ENCODE peak calls at places on chromosomes 3 and 15, in ten cellular contexts. One of them, this sample, is unnamed.

GRCh38 chr15:52021128-52021671 is 2.2 kb downstream of the MAPK6 start:
- DNase-seq in A549: peak; percentile 85
- DNase-seq in ovary: peak; percentile 67
- DNase-seq in GM12878: no peak
- DNase-seq in stomach: peak; percentile 40
- DNase-seq in sigmoid colon: peak; percentile 75
- DNase-seq in suprapubic skin: no peak
- DNase-seq in tibial nerve: peak; percentile 16
- DNase-seq in transverse colon: peak; percentile 47
- DNase-seq in K562: peak; percentile 90
- DNase-seq in this sample: peak; percentile 79

GRCh38 chr3:23743141-23743784 is 62.5 kb upstream of the UBE2E1 start:
- DNase-seq in A549: no peak
- DNase-seq in ovary: no peak
- DNase-seq in GM12878: no peak
- DNase-seq in stomach: no peak
- DNase-seq in sigmoid colon: no peak
- DNase-seq in suprapubic skin: no peak
- DNase-seq in tibial nerve: no peak
- DNase-seq in transverse colon: no peak
- DNase-seq in K562: no peak
- DNase-seq in this sample: peak; percentile 67

GRCh38 chr3:65128346-65128745 is 440.5 kb upstream of the ADAMTS9 start:
- DNase-seq in A549: no peak
- DNase-seq in ovary: no peak
- DNase-seq in GM12878: no peak
- DNase-seq in stomach: no peak
- DNase-seq in sigmoid colon: no peak
- DNase-seq in suprapubic skin: no peak
- DNase-seq in tibial nerve: no peak
- DNase-seq in transverse colon: no peak
- DNase-seq in K562: no peak
- DNase-seq in this sample: no peak

GRCh38 chr15:28935316-28935715 is 49.5 kb downstream of the APBA2 start:
- DNase-seq in A549: no peak
- DNase-seq in ovary: no peak
- DNase-seq in GM12878: no peak
- DNase-seq in stomach: no peak
- DNase-seq in sigmoid colon: peak; percentile 42
- DNase-seq in suprapubic skin: peak; percentile 44
- DNase-seq in tibial nerve: no peak
- DNase-seq in transverse colon: no peak
- DNase-seq in K562: peak; percentile 71
- DNase-seq in this sample: no peak

GRCh38 chr15:48581221-48581620 is 64.3 kb downstream of the FBN1 start:
- DNase-seq in A549: no peak
- DNase-seq in ovary: no peak
- DNase-seq in GM12878: no peak
- DNase-seq in stomach: no peak
- DNase-seq in sigmoid colon: no peak
- DNase-seq in suprapubic skin: no peak
- DNase-seq in tibial nerve: no peak
- DNase-seq in transverse colon: no peak
- DNase-seq in K562: no peak
- DNase-seq in this sample: no peak

GRCh38 chr3:15601046-15601398 is 347 bp downstream of the HACL1 start:
- DNase-seq in A549: no peak
- DNase-seq in ovary: no peak
- DNase-seq in GM12878: no peak
- DNase-seq in stomach: no peak
- DNase-seq in sigmoid colon: no peak
- DNase-seq in suprapubic skin: no peak
- DNase-seq in tibial nerve: no peak
- DNase-seq in transverse colon: no peak
- DNase-seq in K562: peak; percentile 9
- DNase-seq in this sample: no peak

GRCh38 chr3:49785565-49786356 is 581 bp downstream of the IP6K1 start:
- DNase-seq in A549: no peak
- DNase-seq in ovary: no peak
- DNase-seq in GM12878: no peak
- DNase-seq in stomach: peak; percentile 39
- DNase-seq in sigmoid colon: peak; percentile 76
- DNase-seq in suprapubic skin: no peak
- DNase-seq in tibial nerve: no peak
- DNase-seq in transverse colon: peak; percentile 47
- DNase-seq in K562: peak; percentile 27
- DNase-seq in this sample: peak; percentile 35

GRCh38 chr3:149534671-149535394 is 60.3 kb downstream of the TM4SF4 start:
- DNase-seq in A549: peak; percentile 86
- DNase-seq in ovary: no peak
- DNase-seq in GM12878: no peak
- DNase-seq in stomach: no peak
- DNase-seq in sigmoid colon: peak; percentile 75
- DNase-seq in suprapubic skin: no peak
- DNase-seq in tibial nerve: no peak
- DNase-seq in transverse colon: no peak
- DNase-seq in K562: no peak
- DNase-seq in this sample: peak; percentile 70

GRCh38 chr3:98020412-98020811 is 14.7 kb downstream of the GABRR3 start:
- DNase-seq in A549: no peak
- DNase-seq in ovary: no peak
- DNase-seq in GM12878: no peak
- DNase-seq in stomach: no peak
- DNase-seq in sigmoid colon: no peak
- DNase-seq in suprapubic skin: no peak
- DNase-seq in tibial nerve: no peak
- DNase-seq in transverse colon: no peak
- DNase-seq in K562: no peak
- DNase-seq in this sample: no peak

GRCh38 chr3:81516042-81516441 is 245.4 kb downstream of the GBE1 start:
- DNase-seq in A549: no peak
- DNase-seq in ovary: no peak
- DNase-seq in GM12878: no peak
- DNase-seq in stomach: no peak
- DNase-seq in sigmoid colon: no peak
- DNase-seq in suprapubic skin: no peak
- DNase-seq in tibial nerve: no peak
- DNase-seq in transverse colon: no peak
- DNase-seq in K562: no peak
- DNase-seq in this sample: no peak

GRCh38 chr3:167406876-167407492 is 26.9 kb upstream of the ZBBX start:
- DNase-seq in A549: peak; percentile 53
- DNase-seq in ovary: no peak
- DNase-seq in GM12878: no peak
- DNase-seq in stomach: peak; percentile 31
- DNase-seq in sigmoid colon: no peak
- DNase-seq in suprapubic skin: no peak
- DNase-seq in tibial nerve: no peak
- DNase-seq in transverse colon: peak; percentile 7
- DNase-seq in K562: peak; percentile 11
- DNase-seq in this sample: peak; percentile 67

GRCh38 chr15:25171856-25172687 is 217.3 kb downstream of the SNRPN start:
- DNase-seq in A549: no peak
- DNase-seq in ovary: no peak
- DNase-seq in GM12878: no peak
- DNase-seq in stomach: no peak
- DNase-seq in sigmoid colon: peak; percentile 50
- DNase-seq in suprapubic skin: peak; percentile 40
- DNase-seq in tibial nerve: no peak
- DNase-seq in transverse colon: no peak
- DNase-seq in K562: no peak
- DNase-seq in this sample: no peak

GRCh38 chr3:49015072-49015471 is 3.3 kb downstream of the DALRD3 start:
- DNase-seq in A549: no peak
- DNase-seq in ovary: no peak
- DNase-seq in GM12878: no peak
- DNase-seq in stomach: no peak
- DNase-seq in sigmoid colon: peak; percentile 67
- DNase-seq in suprapubic skin: no peak
- DNase-seq in tibial nerve: no peak
- DNase-seq in transverse colon: no peak
- DNase-seq in K562: no peak
- DNase-seq in this sample: no peak

GRCh38 chr3:80241791-80242190 is 474.0 kb upstream of the ROBO1 start:
- DNase-seq in A549: no peak
- DNase-seq in ovary: no peak
- DNase-seq in GM12878: no peak
- DNase-seq in stomach: no peak
- DNase-seq in sigmoid colon: no peak
- DNase-seq in suprapubic skin: no peak
- DNase-seq in tibial nerve: no peak
- DNase-seq in transverse colon: no peak
- DNase-seq in K562: no peak
- DNase-seq in this sample: no peak

GRCh38 chr3:59212128-59212764 is 162.4 kb upstream of the CFAP20DC start:
- DNase-seq in A549: peak; percentile 14
- DNase-seq in ovary: no peak
- DNase-seq in GM12878: peak; percentile 19
- DNase-seq in stomach: no peak
- DNase-seq in sigmoid colon: no peak
- DNase-seq in suprapubic skin: no peak
- DNase-seq in tibial nerve: peak; percentile 32
- DNase-seq in transverse colon: no peak
- DNase-seq in K562: peak; percentile 28
- DNase-seq in this sample: no peak

GRCh38 chr3:31392568-31392967 is 140.2 kb upstream of the STT3B start:
- DNase-seq in A549: no peak
- DNase-seq in ovary: no peak
- DNase-seq in GM12878: peak; percentile 25
- DNase-seq in stomach: no peak
- DNase-seq in sigmoid colon: no peak
- DNase-seq in suprapubic skin: no peak
- DNase-seq in tibial nerve: no peak
- DNase-seq in transverse colon: no peak
- DNase-seq in K562: no peak
- DNase-seq in this sample: no peak

GRCh38 chr15:31374489-31374888 is 47.9 kb downstream of the KLF13 start:
- DNase-seq in A549: no peak
- DNase-seq in ovary: no peak
- DNase-seq in GM12878: no peak
- DNase-seq in stomach: no peak
- DNase-seq in sigmoid colon: no peak
- DNase-seq in suprapubic skin: no peak
- DNase-seq in tibial nerve: no peak
- DNase-seq in transverse colon: peak; percentile 79
- DNase-seq in K562: no peak
- DNase-seq in this sample: no peak

GRCh38 chr15:64070965-64071851 is 22.4 kb downstream of the CIAO2A start:
- DNase-seq in A549: peak; percentile 71
- DNase-seq in ovary: peak; percentile 61
- DNase-seq in GM12878: no peak
- DNase-seq in stomach: peak; percentile 58
- DNase-seq in sigmoid colon: peak; percentile 90
- DNase-seq in suprapubic skin: peak; percentile 85
- DNase-seq in tibial nerve: peak; percentile 58
- DNase-seq in transverse colon: peak; percentile 47
- DNase-seq in K562: peak; percentile 77
- DNase-seq in this sample: peak; percentile 69
- H3K4me1 ChIP-seq in A549: peaks cover 36% of the 10 kb centered on the region
- H3K4me1 ChIP-seq in ovary: peaks cover 8% of the 10 kb centered on the region
- H3K4me1 ChIP-seq in GM12878: peaks cover 13% of the 10 kb centered on the region
- H3K4me1 ChIP-seq in stomach: peaks cover 54% of the 10 kb centered on the region
- H3K4me1 ChIP-seq in sigmoid colon: peaks cover 33% of the 10 kb centered on the region
- H3K4me1 ChIP-seq in suprapubic skin: peaks cover 34% of the 10 kb centered on the region
- H3K4me1 ChIP-seq in tibial nerve: peaks cover 36% of the 10 kb centered on the region
- H3K4me1 ChIP-seq in transverse colon: peaks cover 2% of the 10 kb centered on the region
- H3K4me1 ChIP-seq in K562: peaks cover 29% of the 10 kb centered on the region
- H3K4me1 ChIP-seq in this sample: peaks cover 7% of the 10 kb centered on the region

DNA sequence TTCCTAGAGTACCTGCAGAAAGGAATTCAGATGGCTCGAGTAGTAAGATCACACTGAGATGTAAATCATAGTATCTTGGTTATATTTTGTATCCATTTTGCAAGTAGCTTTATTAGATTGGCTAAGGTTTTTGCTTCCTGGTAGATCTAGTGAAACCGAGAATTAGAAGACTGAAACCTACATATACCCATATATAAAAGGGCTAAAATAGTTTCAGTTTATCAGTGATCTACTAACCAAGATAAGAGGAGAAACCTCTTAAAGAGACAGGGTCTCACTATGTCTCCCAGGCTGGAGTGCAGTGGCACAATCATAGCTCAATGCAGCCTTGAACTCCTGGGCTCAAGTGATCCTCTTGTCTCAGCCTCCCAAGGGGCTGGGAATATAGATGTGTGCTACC is 135.3 kb downstream of the PCCB start:
- DNase-seq in A549: no peak
- DNase-seq in ovary: no peak
- DNase-seq in GM12878: no peak
- DNase-seq in stomach: no peak
- DNase-seq in sigmoid colon: no peak
- DNase-seq in suprapubic skin: no peak
- DNase-seq in tibial nerve: no peak
- DNase-seq in transverse colon: no peak
- DNase-seq in K562: no peak
- DNase-seq in this sample: no peak
- TF ChIP-seq EP300 in A549: no peak
- TF ChIP-seq EP300 in ovary: no peak
- TF ChIP-seq EP300 in GM12878: no peak
- TF ChIP-seq EP300 in stomach: no peak
- TF ChIP-seq EP300 in sigmoid colon: no peak
- TF ChIP-seq EP300 in suprapubic skin: no peak
- TF ChIP-seq EP300 in tibial nerve: no peak
- TF ChIP-seq EP300 in transverse colon: no peak
- TF ChIP-seq EP300 in K562: no peak
- TF ChIP-seq EP300 in this sample: no peak

DNA sequence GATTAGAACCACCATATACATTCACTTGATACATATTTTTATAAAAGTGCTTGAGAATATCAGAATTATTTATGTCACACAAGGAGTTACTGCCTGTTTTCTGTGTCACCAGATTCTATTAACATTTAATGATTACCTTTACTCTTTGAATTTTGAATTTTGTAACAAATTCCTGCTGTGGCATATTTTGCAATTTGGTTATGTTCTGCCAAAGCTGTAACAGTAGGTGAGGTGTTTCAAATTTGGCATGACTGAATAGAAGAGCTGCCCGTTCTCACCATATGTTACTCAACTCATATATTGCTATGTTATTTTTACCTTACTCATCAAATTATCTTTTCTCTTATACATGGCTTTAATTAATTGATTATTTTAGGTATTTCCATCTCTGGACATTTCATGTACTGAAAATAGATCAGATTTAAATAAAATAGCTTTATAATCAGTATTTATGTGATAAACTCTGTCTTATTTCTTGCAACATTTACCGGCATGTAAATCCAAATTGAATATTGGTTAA is 18.9 kb downstream of the PML start:
- DNase-seq in A549: no peak
- DNase-seq in ovary: no peak
- DNase-seq in GM12878: no peak
- DNase-seq in stomach: no peak
- DNase-seq in sigmoid colon: no peak
- DNase-seq in suprapubic skin: no peak
- DNase-seq in tibial nerve: no peak
- DNase-seq in transverse colon: no peak
- DNase-seq in K562: no peak
- DNase-seq in this sample: no peak
- H3K4me1 ChIP-seq in A549: peaks cover 15% of the 10 kb centered on the region
- H3K4me1 ChIP-seq in ovary: peaks cover 11% of the 10 kb centered on the region
- H3K4me1 ChIP-seq in GM12878: no peaks in the 10 kb centered on the region
- H3K4me1 ChIP-seq in stomach: peaks cover 70% of the 10 kb centered on the region
- H3K4me1 ChIP-seq in sigmoid colon: peaks cover 45% of the 10 kb centered on the region
- H3K4me1 ChIP-seq in suprapubic skin: peaks cover 46% of the 10 kb centered on the region
- H3K4me1 ChIP-seq in tibial nerve: peaks cover 38% of the 10 kb centered on the region
- H3K4me1 ChIP-seq in transverse colon: peaks cover 24% of the 10 kb centered on the region
- H3K4me1 ChIP-seq in K562: no peaks in the 10 kb centered on the region
- H3K4me1 ChIP-seq in this sample: peaks cover 66% of the 10 kb centered on the region

GRCh38 chr15:92092391-92092790 is 238.9 kb downstream of the SLCO3A1 start:
- DNase-seq in A549: no peak
- DNase-seq in ovary: no peak
- DNase-seq in GM12878: no peak
- DNase-seq in stomach: no peak
- DNase-seq in sigmoid colon: no peak
- DNase-seq in suprapubic skin: no peak
- DNase-seq in tibial nerve: no peak
- DNase-seq in transverse colon: no peak
- DNase-seq in K562: no peak
- DNase-seq in this sample: no peak
- TF ChIP-seq EP300 in A549: no peak
- TF ChIP-seq EP300 in ovary: no peak
- TF ChIP-seq EP300 in GM12878: no peak
- TF ChIP-seq EP300 in stomach: no peak
- TF ChIP-seq EP300 in sigmoid colon: no peak
- TF ChIP-seq EP300 in suprapubic skin: no peak
- TF ChIP-seq EP300 in tibial nerve: no peak
- TF ChIP-seq EP300 in transverse colon: no peak
- TF ChIP-seq EP300 in K562: no peak
- TF ChIP-seq EP300 in this sample: no peak

This sample was measured in upper lobe of left lung.